ENCODE peak calls at places on chromosomes 5 and 9, in five cellular contexts. P is spleen, Y is body of pancreas, U is astrocyte, T is fibroblast of lung. E is an unnamed sample.

GRCh38 chr5:126469925-126470324 is 46.7 kb downstream of the GRAMD2B start:
- DNase-seq in P (no peak), Y (no peak), U (no peak), T (no peak), E (no peak)

GRCh38 chr5:73346878-73347408 is 101.6 kb downstream of the FOXD1 start:
- DNase-seq in P (no peak), Y (no peak), U (no peak), T (no peak), E (no peak)

GRCh38 chr5:96699186-96699820 is 37.1 kb downstream of the CAST start:
- DNase-seq in P (no peak), Y (no peak), U (no peak), T (peak; percentile 57), E (peak; percentile 47)

GRCh38 chr5:137199966-137200365 is 299.2 kb downstream of the SPOCK1 start:
- DNase-seq in P (no peak), Y (no peak), U (peak; percentile 78), T (peak; percentile 82), E (peak; percentile 44)

GRCh38 chr5:52989781-52990530 is 804 bp downstream of the ITGA2 start:
- DNase-seq in P (peak; percentile 78), Y (peak; percentile 36), U (no peak), T (peak; percentile 59), E (no peak)

GRCh38 chr9:18520395-18520794 is 46.4 kb downstream of the ADAMTSL1 start:
- DNase-seq in P (no peak), Y (no peak), U (peak; percentile 40), T (peak; percentile 42), E (no peak)

GRCh38 chr5:58987193-58987592 is 404.3 kb downstream of the RAB3C start:
- DNase-seq in P (no peak), Y (no peak), U (no peak), T (no peak), E (peak; percentile 18)

GRCh38 chr9:77957652-77958051 is 74.0 kb downstream of the GNAQ start:
- DNase-seq in P (no peak), Y (no peak), U (no peak), T (no peak), E (peak; percentile 82)

GRCh38 chr9:83062653-83063527 is at the start of gene RASEF:
- DNase-seq in P (peak; percentile 74), Y (peak; percentile 89), U (peak; percentile 40), T (peak; percentile 57), E (peak; percentile 47)

GRCh38 chr9:93480262-93480661 is 26.9 kb upstream of the FAM120AOS start:
- DNase-seq in P (no peak), Y (no peak), U (no peak), T (no peak), E (no peak)

GRCh38 chr9:136436055-136436634 is 3.5 kb downstream of the INPP5E start:
- DNase-seq in P (no peak), Y (no peak), U (no peak), T (no peak), E (no peak)

GRCh38 chr5:168883253-168883880 is 304.2 kb upstream of the PANK3 start:
- DNase-seq in P (no peak), Y (no peak), U (no peak), T (no peak), E (no peak)

GRCh38 chr5:148740966-148741742 is 85.3 kb upstream of the ADRB2 start:
- DNase-seq in P (no peak), Y (no peak), U (peak; percentile 41), T (peak; percentile 53), E (peak; percentile 76)

GRCh38 chr5:149902177-149902576 is 42.4 kb downstream of the PDE6A start:
- DNase-seq in P (no peak), Y (no peak), U (no peak), T (no peak), E (no peak)
- TF ChIP-seq CTCF in P (no peak), Y (no peak), U (no peak), T (no peak), E (no peak)

GRCh38 chr5:113022661-113023060 is 46.1 kb downstream of the DCP2 start:
- DNase-seq in P (no peak), Y (no peak), U (peak; percentile 59), T (peak; percentile 66), E (peak; percentile 54)

GRCh38 chr5:113027431-113027830 is 50.8 kb downstream of the DCP2 start:
- DNase-seq in P (no peak), Y (no peak), U (no peak), T (no peak), E (no peak)

GRCh38 chr5:113025596-113025995 is 49.0 kb downstream of the DCP2 start:
- DNase-seq in P (no peak), Y (no peak), U (no peak), T (no peak), E (no peak)

GRCh38 chr5:113027015-113027414 is 50.4 kb downstream of the DCP2 start:
- DNase-seq in P (no peak), Y (no peak), U (no peak), T (no peak), E (no peak)

GRCh38 chr5:113024298-113024697 is 47.7 kb downstream of the DCP2 start:
- DNase-seq in P (no peak), Y (no peak), U (no peak), T (no peak), E (no peak)
- H3K36me3 ChIP-seq in P (peaks cover 77% of the 10 kb centered on the region), Y (peaks cover 1% of the 10 kb centered on the region), U (peaks cover 10% of the 10 kb centered on the region), T (no peaks in the 10 kb centered on the region), E (peaks cover 14% of the 10 kb centered on the region)

GRCh38 chr5:141867139-141867538 is 11.1 kb downstream of the PCDH1 start:
- DNase-seq in P (peak; percentile 22), Y (no peak), U (no peak), T (no peak), E (no peak)

GRCh38 chr5:141864371-141865370 is 13.5 kb downstream of the PCDH1 start:
- DNase-seq in P (no peak), Y (no peak), U (no peak), T (no peak), E (no peak)

GRCh38 chr5:141863569-141864178 is 14.5 kb downstream of the PCDH1 start:
- DNase-seq in P (no peak), Y (no peak), U (no peak), T (no peak), E (no peak)

GRCh38 chr5:141866111-141866510 is 12.1 kb downstream of the PCDH1 start:
- DNase-seq in P (peak; percentile 70), Y (peak; percentile 74), U (no peak), T (no peak), E (peak; percentile 75)

DNA sequence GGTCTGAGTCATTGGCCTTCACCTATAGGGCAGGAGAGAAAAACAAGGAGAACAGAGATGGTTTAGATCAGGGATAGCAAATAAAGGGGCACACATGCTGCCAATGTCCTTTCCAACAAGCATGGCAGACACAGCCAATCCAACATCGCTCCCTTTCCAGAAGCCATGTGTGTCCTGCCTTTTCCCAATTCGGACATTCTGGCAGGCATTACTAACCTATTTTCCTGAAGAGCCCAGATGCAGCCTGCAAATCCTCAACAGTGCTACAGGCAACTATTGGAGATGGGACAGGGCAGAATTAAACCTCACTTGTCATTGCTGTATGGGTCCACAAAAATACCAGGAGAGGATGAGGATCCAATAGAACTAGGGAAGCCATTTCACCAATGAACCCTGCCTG is 12.8 kb downstream of the PCDH1 start:
- DNase-seq in P (no peak), Y (no peak), U (no peak), T (no peak), E (no peak)
- H3K4me3 ChIP-seq in P (no peak overlapping the region), Y (no peak overlapping the region), U (no peak overlapping the region), T (no peak overlapping the region), E (no peak overlapping the region)

GRCh38 chr5:90861843-90862586 is 303.4 kb downstream of the ADGRV1 start:
- DNase-seq in P (no peak), Y (no peak), U (no peak), T (no peak), E (peak; percentile 63)
- TF ChIP-seq CTCF in P (no peak), Y (no peak), U (no peak), T (peak; percentile 6), E (no peak)

DNA sequence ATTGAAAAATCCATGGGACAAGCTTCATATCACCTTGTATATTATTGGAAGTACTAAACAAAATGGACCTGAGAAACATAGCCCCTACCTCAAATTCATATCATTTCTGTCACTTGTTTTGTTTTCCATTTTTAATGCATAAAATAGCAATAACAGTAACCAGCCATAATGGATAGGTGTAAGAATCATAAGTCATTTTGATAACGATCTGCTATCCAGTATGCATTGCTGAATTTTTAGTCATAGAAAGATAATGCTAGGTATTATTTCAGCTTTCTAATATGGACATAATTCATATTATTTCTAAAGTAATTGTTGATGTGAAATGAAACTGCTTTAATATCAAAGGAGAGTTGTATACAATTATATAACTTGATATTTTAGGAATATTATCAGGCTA is 1.1 kb upstream of the LRRC70 start:
- DNase-seq in P (no peak), Y (no peak), U (no peak), T (no peak), E (no peak)
- H3K36me3 ChIP-seq in P (peaks cover 6% of the 10 kb centered on the region), Y (no peaks in the 10 kb centered on the region), U (no peaks in the 10 kb centered on the region), T (no peaks in the 10 kb centered on the region), E (no peaks in the 10 kb centered on the region)

GRCh38 chr9:97978706-97979105 is 4.4 kb upstream of the ANP32B start:
- DNase-seq in P (no peak), Y (no peak), U (no peak), T (no peak), E (no peak)
- H3K4me3 ChIP-seq in P (no peak overlapping the region), Y (no peak overlapping the region), U (no peak overlapping the region), T (no peak overlapping the region), E (no peak overlapping the region)

DNA sequence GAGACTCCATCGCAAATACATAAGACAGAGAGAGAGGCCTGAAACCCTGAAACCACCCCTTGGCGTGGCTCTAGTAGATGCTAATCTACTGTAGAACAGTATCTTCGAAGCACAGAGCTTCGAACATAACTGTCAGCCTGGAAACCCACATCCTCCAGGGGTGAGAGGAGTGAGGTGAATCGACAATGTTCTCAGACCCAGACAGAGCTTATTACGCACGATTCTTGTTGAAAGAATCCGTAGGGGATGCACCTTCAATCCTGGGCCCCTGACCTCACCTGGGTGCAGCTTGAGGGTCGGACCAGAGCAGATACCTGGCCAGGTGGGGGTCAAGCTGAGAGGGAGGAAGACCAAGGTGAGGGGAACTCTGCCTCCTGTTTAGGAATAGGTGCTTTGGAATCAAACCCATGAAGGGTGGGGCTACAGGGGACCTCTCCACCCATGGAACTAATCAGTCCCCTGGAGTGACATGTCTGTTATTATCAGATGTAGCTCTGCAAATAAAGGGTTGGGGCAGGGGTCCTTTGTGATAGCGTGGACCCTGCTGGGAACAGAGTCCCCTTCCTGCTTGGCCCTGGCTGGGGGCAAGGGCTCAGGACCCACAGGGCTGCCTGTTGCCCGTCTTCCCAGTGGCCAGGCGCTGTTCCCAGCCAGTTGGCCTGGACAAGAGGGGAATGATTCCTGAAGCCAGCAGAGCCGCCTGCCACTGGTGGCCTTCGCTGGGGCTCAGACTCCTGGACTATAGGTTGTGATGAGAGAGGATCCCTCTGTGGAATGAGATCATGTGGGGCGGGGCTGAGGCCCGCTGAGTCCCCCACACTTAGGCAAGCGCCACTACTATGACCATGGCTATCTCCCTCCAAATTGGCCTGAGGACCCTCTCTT is 41.2 kb downstream of the DBH start:
- DNase-seq in P (no peak), Y (no peak), U (no peak), T (no peak), E (no peak)
- TF ChIP-seq CTCF in P (no peak), Y (no peak), U (no peak), T (no peak), E (no peak)

GRCh38 chr9:6199596-6199995 is 16.0 kb upstream of the IL33 start:
- DNase-seq in P (no peak), Y (no peak), U (no peak), T (no peak), E (no peak)
- H3K36me3 ChIP-seq in P (no peaks in the 10 kb centered on the region), Y (no peaks in the 10 kb centered on the region), U (no peaks in the 10 kb centered on the region), T (no peaks in the 10 kb centered on the region), E (no peaks in the 10 kb centered on the region)